ENCODE peak calls at places on chromosomes 1 and 21, in four cellular contexts. S is GF-D8; N is activated naive CD4-positive, alpha-beta T cell treated with anti-CD3 and anti-CD28 coated beads, Interleukin-2, amount 50 U/mL, for 16 hours; I is Peyer's patch. C is an unnamed sample.

GRCh38 chr1:152035406-152036315 is 1.1 kb downstream of the S100A11 start:
- DNase-seq in I (no peak), N (no peak), S (peak; percentile 37), C (peak; percentile 39)

GRCh38 chr21:28903448-28903847 is 89.2 kb downstream of the LTN1 start:
- DNase-seq in N (no peak), I (no peak), S (no peak), C (no peak)

GRCh38 chr1:178220094-178220493 is 126.2 kb downstream of the RASAL2 start:
- DNase-seq in S (no peak), I (no peak), N (no peak), C (no peak)

GRCh38 chr1:215710340-215710971 is 143.4 kb downstream of the KCTD3 start:
- DNase-seq in S (peak; percentile 3), N (no peak), I (no peak), C (no peak)

GRCh38 chr1:234675561-234675960 is 65.6 kb upstream of the IRF2BP2 start:
- DNase-seq in N (no peak), S (no peak), I (no peak), C (no peak)

GRCh38 chr21:44850208-44850800 is 23.2 kb downstream of the PTTG1IP start:
- DNase-seq in I (peak; percentile 57), S (no peak), N (no peak), C (no peak)

GRCh38 chr1:46800742-46801141 is 1.9 kb downstream of the CYP4B1 start:
- DNase-seq in I (no peak), S (no peak), N (no peak), C (no peak)

GRCh38 chr1:225445644-225446297 is 17.9 kb upstream of the LBR start:
- DNase-seq in I (no peak), S (no peak), N (no peak), C (no peak)

GRCh38 chr1:11374079-11374747 is 101.2 kb downstream of the UBIAD1 start:
- DNase-seq in I (no peak), N (no peak), S (no peak), C (no peak)

GRCh38 chr1:69791311-69791710 is 223.6 kb downstream of the LRRC7 start:
- DNase-seq in S (no peak), N (no peak), I (no peak), C (no peak)

GRCh38 chr21:29730281-29730680 is 209.5 kb downstream of the GRIK1 start:
- DNase-seq in I (no peak), S (no peak), N (no peak), C (no peak)

GRCh38 chr1:247452447-247453039 is 5.4 kb downstream of the OR2B11 start:
- DNase-seq in I (no peak), N (no peak), S (no peak), C (no peak)

GRCh38 chr1:74427676-74428075 is 84.7 kb downstream of the LRRC53 start:
- DNase-seq in I (no peak), S (no peak), N (no peak), C (no peak)

GRCh38 chr21:26941436-26941835 is 25.5 kb downstream of the ADAMTS5 start:
- DNase-seq in S (no peak), N (no peak), I (no peak), C (no peak)